ENCODE peak calls at places on chromosomes 16 and 17, in eight cellular contexts. L is Panc1, Y is prostate gland, R is endothelial cell of umbilical vein, I is transverse colon, D is breast epithelium, X is HL-60, V is HCT116. H is an unnamed sample.

GRCh38 chr17:35361027-35361426 is 12.4 kb downstream of the SLFN11 start:
- DNase-seq in L (no peak), Y (no peak), R (no peak), I (no peak), D (no peak), X (no peak), V (no peak), H (no peak)

GRCh38 chr16:29710227-29711219 is 31.5 kb downstream of the QPRT start:
- DNase-seq in L (peak), Y (no peak), R (peak), I (no peak), D (no peak), X (peak), V (peak), H (no peak)

GRCh38 chr17:31549121-31549524 is 157.6 kb downstream of the RAB11FIP4 start:
- DNase-seq in L (no peak), Y (no peak), R (peak), I (no peak), D (no peak), X (peak), V (no peak), H (no peak)

GRCh38 chr17:83057793-83058477 is 21.5 kb upstream of the METRNL start:
- DNase-seq in L (no peak), Y (no peak), R (no peak), I (no peak), D (no peak), X (no peak), V (no peak), H (peak)

GRCh38 chr16:2512920-2513404 is 790 bp upstream of the ATP6V0C start:
- DNase-seq in L (no peak), Y (no peak), R (no peak), I (no peak), D (no peak), X (no peak), V (no peak), H (no peak)

GRCh38 chr17:57548421-57549385 is 196.4 kb downstream of the CCDC182 start:
- DNase-seq in L (no peak), Y (no peak), R (peak), I (no peak), D (no peak), X (no peak), V (no peak), H (no peak)

GRCh38 chr17:47188266-47188665 is 829 bp downstream of the CDC27 start:
- DNase-seq in L (no peak), Y (no peak), R (peak), I (no peak), D (no peak), X (peak), V (no peak), H (no peak)

GRCh38 chr16:19307587-19308241 is 22.2 kb downstream of the CLEC19A start:
- DNase-seq in L (no peak), Y (no peak), R (no peak), I (no peak), D (no peak), X (no peak), V (no peak), H (no peak)

GRCh38 chr17:38509008-38509771 is 80.9 kb downstream of the ARHGAP23 start:
- DNase-seq in L (peak), Y (peak), R (peak), I (peak), D (peak), X (peak), V (peak), H (no peak)

GRCh38 chr16:27639588-27640276 is 89.8 kb downstream of the KATNIP start:
- DNase-seq in L (no peak), Y (peak), R (peak), I (no peak), D (no peak), X (peak), V (peak), H (no peak)

GRCh38 chr16:4270595-4270994 is 2.2 kb downstream of the TFAP4 start:
- DNase-seq in L (no peak), Y (no peak), R (no peak), I (no peak), D (no peak), X (no peak), V (no peak), H (no peak)

GRCh38 chr16:4273858-4274291 is 1.1 kb upstream of the TFAP4 start:
- DNase-seq in L (no peak), Y (peak), R (peak), I (peak), D (peak), X (peak), V (peak), H (no peak)

GRCh38 chr16:4272114-4272954 is 489 bp downstream of the TFAP4 start:
- DNase-seq in L (no peak), Y (peak), R (peak), I (peak), D (peak), X (peak), V (no peak), H (no peak)

GRCh38 chr16:4270091-4270490 is 2.7 kb downstream of the TFAP4 start:
- DNase-seq in L (no peak), Y (no peak), R (no peak), I (no peak), D (no peak), X (no peak), V (no peak), H (no peak)

GRCh38 chr16:4271176-4272113 is 1.4 kb downstream of the TFAP4 start:
- DNase-seq in L (peak), Y (peak), R (peak), I (peak), D (peak), X (peak), V (peak), H (no peak)
- TF ChIP-seq CTCF in L (no peak), Y (no peak), R (no peak), I (no peak), D (peak), X (no peak), V (no peak), H (no peak)

GRCh38 chr16:53576904-53577303 is 73.9 kb upstream of the AKTIP start:
- DNase-seq in L (no peak), Y (no peak), R (no peak), I (no peak), D (no peak), X (no peak), V (no peak), H (no peak)

GRCh38 chr16:53576228-53576627 is 73.2 kb upstream of the AKTIP start:
- DNase-seq in L (no peak), Y (no peak), R (no peak), I (no peak), D (no peak), X (no peak), V (no peak), H (no peak)

GRCh38 chr16:53581784-53582183 is 78.8 kb upstream of the AKTIP start:
- DNase-seq in L (no peak), Y (no peak), R (no peak), I (no peak), D (no peak), X (no peak), V (no peak), H (no peak)

DNA sequence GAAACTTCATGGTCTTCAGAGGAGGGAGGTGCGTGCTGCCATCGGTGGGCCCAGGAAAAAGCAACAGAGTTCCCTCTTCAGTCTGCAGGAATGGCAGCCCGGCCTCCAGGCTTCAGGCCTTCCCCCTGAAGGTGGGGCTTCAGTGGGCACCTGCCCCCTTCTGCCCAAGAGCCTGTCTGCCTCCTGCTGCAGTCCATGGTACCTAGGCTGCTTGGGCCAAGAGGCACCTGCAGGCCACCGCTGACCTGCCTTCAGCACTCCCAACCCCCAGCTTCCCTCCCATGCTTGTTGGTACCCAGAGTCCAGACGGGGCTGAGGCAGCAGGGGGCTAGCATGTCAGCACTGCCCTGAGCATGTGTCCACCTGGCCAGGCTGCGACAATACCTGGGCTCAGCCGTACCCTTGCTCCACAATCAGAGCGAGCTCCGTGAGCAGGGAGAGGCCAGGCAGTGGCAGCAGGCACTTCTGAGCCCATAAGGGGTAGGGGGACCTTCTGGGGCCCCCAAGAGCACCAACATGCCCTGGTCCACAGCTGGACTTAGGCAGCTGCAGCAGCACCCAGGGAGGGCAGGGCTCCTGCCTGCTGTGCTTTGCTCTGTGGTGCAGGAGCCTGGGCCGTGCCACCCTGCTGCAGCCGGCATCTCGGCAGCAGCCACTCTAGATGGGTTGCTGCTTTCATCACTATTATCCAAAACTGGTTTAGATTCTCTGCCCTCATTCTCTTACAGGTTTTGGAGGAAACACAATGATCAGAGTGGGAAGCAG is 77.2 kb upstream of the AKTIP start:
- DNase-seq in L (no peak), Y (no peak), R (no peak), I (no peak), D (no peak), X (no peak), V (no peak), H (no peak)
- TF ChIP-seq POLR2AphosphoS5 in L (no peak), Y (no peak), R (no peak), I (no peak), D (no peak), X (no peak), V (no peak), H (no peak)

GRCh38 chr17:21289902-21290571 is 5.5 kb downstream of the MAP2K3 start:
- DNase-seq in L (no peak), Y (no peak), R (no peak), I (no peak), D (no peak), X (no peak), V (no peak), H (peak)

GRCh38 chr17:21286771-21287702 is 2.5 kb downstream of the MAP2K3 start:
- DNase-seq in L (no peak), Y (no peak), R (no peak), I (peak), D (no peak), X (peak), V (peak), H (no peak)

GRCh38 chr17:21287703-21288449 is 3.4 kb downstream of the MAP2K3 start:
- DNase-seq in L (peak), Y (peak), R (peak), I (peak), D (peak), X (peak), V (peak), H (no peak)

GRCh38 chr17:21289175-21289901 is 4.8 kb downstream of the MAP2K3 start:
- DNase-seq in L (no peak), Y (no peak), R (no peak), I (no peak), D (no peak), X (no peak), V (no peak), H (no peak)

DNA sequence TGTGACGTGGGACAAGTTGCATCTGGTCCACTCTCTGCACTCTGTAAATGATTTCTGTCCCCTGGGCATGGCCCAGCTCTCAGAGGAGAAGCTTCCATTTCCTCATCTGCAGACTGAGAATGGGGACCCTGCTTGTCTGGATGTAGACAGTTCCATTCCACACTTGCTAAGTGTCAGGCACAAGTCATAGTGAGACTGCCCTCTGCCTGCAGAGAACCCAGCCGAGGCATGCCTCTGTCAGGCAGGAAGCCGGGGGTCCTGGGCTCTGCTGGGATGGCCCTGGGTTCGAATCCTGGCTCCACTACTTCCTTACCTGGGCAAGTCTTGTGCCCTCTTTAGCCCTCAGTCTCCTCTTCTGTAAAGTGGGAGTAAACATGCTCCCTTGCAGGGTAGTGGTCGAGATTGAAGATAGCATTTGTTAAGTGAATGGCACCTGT is 4.1 kb downstream of the MAP2K3 start:
- DNase-seq in L (no peak), Y (no peak), R (no peak), I (no peak), D (no peak), X (peak), V (no peak), H (peak)
- TF ChIP-seq CTCF in L (no peak), Y (no peak), R (no peak), I (no peak), D (no peak), X (no peak), V (no peak), H (no peak)

DNA sequence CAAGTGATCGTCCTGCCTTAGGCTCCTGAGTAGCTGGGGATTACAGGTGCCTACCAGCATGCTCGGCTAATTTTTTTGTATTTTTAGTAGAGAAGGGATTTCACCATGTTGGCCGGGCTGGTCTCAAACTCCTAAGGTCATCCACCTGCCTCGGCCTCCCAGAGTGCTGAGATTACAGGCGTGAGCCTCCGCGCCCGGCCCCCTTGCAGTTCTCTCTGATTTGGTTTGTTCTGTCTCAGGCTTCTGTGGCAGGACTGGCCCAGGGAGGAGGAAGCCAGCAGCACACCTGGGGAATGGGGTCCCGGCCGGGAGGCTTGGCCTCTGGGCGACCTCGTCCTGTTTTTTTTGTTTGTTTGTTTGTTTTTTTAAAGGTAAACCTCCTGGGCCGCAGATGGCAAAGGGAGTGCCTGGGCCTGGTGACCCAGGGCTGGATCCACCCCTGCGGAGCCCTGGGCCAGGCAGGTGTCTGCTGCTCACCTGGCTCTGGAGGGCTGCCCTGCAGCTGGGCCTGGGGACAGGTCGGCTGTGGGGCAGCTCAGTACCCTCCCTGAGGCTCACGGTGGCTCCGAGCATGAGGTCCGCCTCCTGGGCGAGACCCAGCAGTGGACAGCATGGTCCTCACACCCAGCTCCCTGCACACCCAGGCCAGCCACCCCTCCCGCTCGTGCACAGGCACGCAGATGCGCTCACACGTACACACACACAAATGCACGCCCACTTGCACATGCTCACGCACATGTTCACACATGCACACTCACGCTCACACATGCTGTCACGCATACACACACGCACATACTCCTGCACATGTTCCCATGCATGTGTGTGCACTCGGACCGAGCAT is 3.3 kb upstream of the NUDT16L1 start:
- DNase-seq in L (no peak), Y (no peak), R (no peak), I (no peak), D (no peak), X (no peak), V (no peak), H (no peak)
- TF ChIP-seq POLR2AphosphoS5 in L (no peak), Y (no peak), R (no peak), I (no peak), D (no peak), X (peak), V (no peak), H (no peak)

DNA sequence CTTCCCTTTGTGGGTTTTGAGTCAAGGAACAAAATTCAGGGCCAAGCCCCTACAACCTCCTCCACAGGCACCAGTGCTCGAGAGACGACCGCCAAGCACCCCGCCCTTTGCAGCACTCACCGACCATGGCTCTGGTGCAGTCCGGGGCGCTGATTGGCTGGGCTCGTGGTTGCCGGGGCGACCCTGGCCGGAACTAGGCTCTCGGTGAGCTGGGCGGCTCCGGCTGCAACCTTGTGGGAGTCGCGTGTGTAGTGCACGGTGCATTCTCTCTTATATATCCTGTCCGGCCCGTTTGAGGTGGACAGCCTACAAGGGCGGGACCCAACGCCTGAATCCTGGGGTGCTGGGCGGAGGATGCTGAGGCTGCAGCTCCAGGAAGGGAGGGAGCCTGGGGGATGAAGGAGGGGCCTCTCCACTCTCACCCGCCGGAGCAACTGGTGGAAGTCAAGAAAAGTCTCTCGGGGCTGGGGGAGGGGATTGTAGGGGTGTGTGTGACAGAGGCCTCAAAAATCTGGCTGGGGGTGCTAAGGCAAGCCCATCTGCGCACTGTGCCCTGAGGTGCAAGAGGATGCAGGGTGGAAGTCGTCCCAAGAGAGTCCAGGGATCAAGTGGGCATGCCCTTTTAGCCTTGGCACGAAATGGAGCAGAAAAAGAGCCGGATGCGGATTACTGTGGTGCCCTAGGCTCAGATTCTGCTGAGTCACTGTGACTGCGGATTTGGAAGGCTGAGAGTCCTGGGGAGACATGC is at the start of gene NQO1:
- DNase-seq in L (peak), Y (peak), R (peak), I (peak), D (peak), X (peak), V (peak), H (peak)
- TF ChIP-seq CTCF in L (no peak), Y (no peak), R (no peak), I (no peak), D (no peak), X (no peak), V (no peak), H (no peak)

GRCh38 chr17:55275894-55276804 is 11.4 kb downstream of the HLF start:
- DNase-seq in L (no peak), Y (peak), R (no peak), I (no peak), D (peak), X (no peak), V (no peak), H (no peak)
- TF ChIP-seq POLR2AphosphoS5 in L (no peak), Y (no peak), R (no peak), I (no peak), D (peak), X (no peak), V (no peak), H (peak)